ENCODE peak calls at places on chromosome 10, in eight cellular contexts. T is spleen, J is HL-60, I is endothelial cell of umbilical vein, P is transverse colon, Z is GM23338, K is sigmoid colon, Y is upper lobe of left lung. S is an unnamed sample.
A peak's percentile ranks its signal among the peaks of the same experiment; 100 is the strongest.

GRCh38 chr10:101896466-101896865 is 52.9 kb upstream of the KCNIP2 start:
- DNase-seq in T (no peak), J (no peak), I (no peak), P (no peak), Z (no peak), K (no peak), Y (no peak), S (no peak)

GRCh38 chr10:62760401-62760800 is 44.1 kb upstream of the ADO start:
- DNase-seq in T (no peak), J (no peak), I (peak; percentile 83), P (no peak), Z (no peak), K (no peak), Y (no peak), S (no peak)

GRCh38 chr10:124079864-124080263 is 13.5 kb downstream of the CHST15 start:
- DNase-seq in T (no peak), J (no peak), I (no peak), P (peak; percentile 48), Z (no peak), K (no peak), Y (no peak), S (no peak)

GRCh38 chr10:112490543-112490942 is 43.5 kb downstream of the VTI1A start:
- DNase-seq in T (no peak), J (no peak), I (peak; percentile 39), P (no peak), Z (no peak), K (no peak), Y (no peak), S (no peak)

GRCh38 chr10:124351481-124352220 is 67.1 kb downstream of the OAT start:
- DNase-seq in T (peak; percentile 70), J (no peak), I (no peak), P (no peak), Z (no peak), K (no peak), Y (no peak), S (no peak)

GRCh38 chr10:79984851-79985250 is 35.9 kb upstream of the SFTPD start:
- DNase-seq in T (no peak), J (no peak), I (no peak), P (peak; percentile 8), Z (no peak), K (no peak), Y (peak; percentile 37), S (no peak)

GRCh38 chr10:58701398-58702135 is 188.9 kb downstream of the BICC1 start:
- DNase-seq in T (no peak), J (no peak), I (no peak), P (no peak), Z (no peak), K (no peak), Y (no peak), S (no peak)

GRCh38 chr10:3848005-3848767 is 63.2 kb upstream of the KLF6 start:
- DNase-seq in T (no peak), J (no peak), I (no peak), P (no peak), Z (no peak), K (no peak), Y (no peak), S (no peak)

GRCh38 chr10:84135836-84136235 is 3.5 kb upstream of the GHITM start:
- DNase-seq in T (no peak), J (no peak), I (no peak), P (no peak), Z (no peak), K (no peak), Y (no peak), S (no peak)

GRCh38 chr10:5611899-5612680 is 54.3 kb downstream of the ASB13 start:
- DNase-seq in T (no peak), J (no peak), I (no peak), P (no peak), Z (no peak), K (no peak), Y (no peak), S (no peak)

GRCh38 chr10:61172182-61172926 is 228.4 kb upstream of the RHOBTB1 start:
- DNase-seq in T (no peak), J (no peak), I (no peak), P (no peak), Z (no peak), K (no peak), Y (no peak), S (no peak)

GRCh38 chr10:69022611-69023010 is 34.0 kb downstream of the KIFBP start:
- DNase-seq in T (no peak), J (no peak), I (no peak), P (no peak), Z (no peak), K (no peak), Y (peak; percentile 69), S (no peak)

GRCh38 chr10:110269641-110270318 is 34.9 kb downstream of the SMNDC1 start:
- DNase-seq in T (no peak), J (no peak), I (no peak), P (peak; percentile 17), Z (no peak), K (no peak), Y (no peak), S (no peak)

GRCh38 chr10:21989453-21990154 is 13.9 kb downstream of the DNAJC1 start:
- DNase-seq in T (no peak), J (peak; percentile 31), I (peak; percentile 38), P (peak; percentile 39), Z (peak; percentile 91), K (peak; percentile 81), Y (no peak), S (no peak)

GRCh38 chr10:24446739-24447138 is 237.8 kb downstream of the KIAA1217 start:
- DNase-seq in T (no peak), J (no peak), I (no peak), P (no peak), Z (no peak), K (no peak), Y (no peak), S (no peak)

GRCh38 chr10:3542185-3542611 is 242.8 kb downstream of the KLF6 start:
- DNase-seq in T (no peak), J (no peak), I (peak; percentile 76), P (no peak), Z (no peak), K (no peak), Y (peak; percentile 34), S (no peak)

DNA sequence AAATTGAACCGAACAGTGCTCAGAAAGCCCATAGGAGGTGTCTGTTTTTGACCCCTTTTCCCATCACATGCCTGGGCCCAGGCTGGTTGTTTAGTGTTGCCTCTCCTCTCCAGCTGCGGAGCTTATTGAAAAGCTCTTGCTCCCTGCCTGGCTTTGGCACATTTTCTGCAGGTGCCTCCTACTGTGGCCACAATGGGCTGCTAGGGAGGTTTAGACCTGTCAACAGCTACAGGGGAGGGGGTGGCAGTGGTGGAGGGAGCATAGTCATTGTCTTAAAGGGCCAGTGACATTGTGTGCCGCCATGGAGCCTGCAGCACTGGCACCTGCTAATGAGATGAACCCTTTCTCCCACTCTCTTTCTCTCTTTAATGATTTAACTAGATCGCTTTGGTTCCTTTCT is 13.2 kb upstream of the ENO4 start:
- DNase-seq in T (no peak), J (no peak), I (no peak), P (no peak), Z (peak; percentile 86), K (no peak), Y (no peak), S (no peak)
- TF ChIP-seq POLR2AphosphoS5 in T (no peak), J (no peak), I (no peak), P (no peak), Z (no peak), K (no peak), Y (no peak), S (no peak)

GRCh38 chr10:125607689-125608290 is 75.2 kb downstream of the TEX36 start:
- DNase-seq in T (no peak), J (no peak), I (peak; percentile 48), P (no peak), Z (no peak), K (no peak), Y (no peak), S (no peak)

GRCh38 chr10:125606406-125606805 is 76.6 kb downstream of the TEX36 start:
- DNase-seq in T (no peak), J (no peak), I (peak; percentile 95), P (no peak), Z (no peak), K (no peak), Y (no peak), S (no peak)

GRCh38 chr10:125602825-125603224 is 80.1 kb downstream of the TEX36 start:
- DNase-seq in T (no peak), J (no peak), I (no peak), P (no peak), Z (no peak), K (no peak), Y (peak; percentile 52), S (no peak)

GRCh38 chr10:125608474-125608873 is 74.5 kb downstream of the TEX36 start:
- DNase-seq in T (no peak), J (no peak), I (no peak), P (no peak), Z (no peak), K (no peak), Y (no peak), S (no peak)

DNA sequence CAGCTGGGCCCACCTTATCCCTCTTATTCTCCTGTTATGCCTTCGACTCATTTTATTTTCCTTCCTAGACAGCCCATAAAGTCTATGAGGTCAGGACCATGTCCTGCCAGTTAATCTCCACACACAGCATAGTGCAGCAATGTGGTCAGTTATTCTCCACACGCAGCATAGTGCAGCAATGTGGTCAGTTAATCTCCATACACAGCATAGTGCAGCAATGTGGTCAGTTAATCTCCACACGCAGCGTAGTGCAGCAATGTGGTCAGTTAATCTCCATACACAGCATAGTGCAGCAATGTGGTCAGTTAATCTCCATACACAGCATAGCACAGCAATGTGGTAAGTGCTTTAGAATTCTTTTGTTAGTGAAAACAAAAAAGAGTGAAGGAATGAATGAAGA is 77.8 kb downstream of the TEX36 start:
- DNase-seq in T (no peak), J (no peak), I (peak; percentile 21), P (no peak), Z (no peak), K (no peak), Y (no peak), S (no peak)
- TF ChIP-seq POLR2AphosphoS5 in T (no peak), J (no peak), I (no peak), P (no peak), Z (no peak), K (no peak), Y (no peak), S (no peak)

DNA sequence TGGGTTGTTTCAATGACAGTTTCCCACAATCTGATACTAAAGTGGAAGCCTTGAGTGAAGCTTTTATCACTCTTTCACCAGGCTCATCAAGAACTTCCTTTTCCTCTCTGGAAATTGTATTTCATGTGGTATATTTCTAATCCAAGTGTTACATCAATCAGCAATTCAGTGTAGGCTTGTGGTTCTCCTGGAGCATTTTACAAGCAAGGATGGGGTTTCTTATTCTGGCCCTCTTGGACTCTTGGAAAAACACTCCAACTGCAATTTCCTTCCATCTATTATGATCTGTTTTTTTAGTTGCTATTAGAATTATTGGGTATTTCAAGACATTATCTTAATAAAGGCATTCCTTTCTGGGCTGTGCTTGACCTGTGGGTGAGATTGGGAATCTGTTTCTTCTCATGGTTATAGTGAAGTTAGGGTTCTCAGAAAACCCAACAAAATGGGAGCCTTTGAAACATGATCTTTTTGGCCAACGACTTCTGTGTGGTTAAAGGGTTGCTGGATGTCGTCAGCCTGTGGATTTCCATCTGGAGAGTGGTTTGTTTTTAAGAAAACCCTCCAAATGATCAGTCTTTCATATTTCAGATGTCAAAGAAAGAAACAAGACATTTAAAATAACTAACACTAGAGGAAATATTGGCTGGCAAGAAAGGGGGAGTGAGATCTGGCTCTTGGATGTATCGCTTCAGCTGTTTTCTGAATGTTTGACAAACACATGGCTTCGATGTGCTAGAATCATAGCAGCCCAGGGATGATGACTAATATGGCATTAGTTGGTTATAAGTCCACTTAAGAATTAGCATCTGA is 540.2 kb downstream of the LRMDA start:
- DNase-seq in T (no peak), J (no peak), I (no peak), P (no peak), Z (no peak), K (no peak), Y (no peak), S (no peak)
- TF ChIP-seq POLR2AphosphoS5 in T (no peak), J (no peak), I (no peak), P (no peak), Z (no peak), K (peak; percentile 20), Y (peak; percentile 5), S (no peak)

GRCh38 chr10:32950457-32951109 is 7.4 kb downstream of the ITGB1 start:
- DNase-seq in T (no peak), J (no peak), I (peak; percentile 35), P (no peak), Z (no peak), K (no peak), Y (no peak), S (no peak)
- TF ChIP-seq POLR2AphosphoS5 in T (no peak), J (no peak), I (no peak), P (no peak), Z (no peak), K (no peak), Y (no peak), S (no peak)

S was measured in SK-N-MC.